ENCODE peak calls at places on chromosomes 13 and 19, in ten cellular contexts. One of them, this sample, is unnamed. For H3K4me1, the result is how much of the 10 kb centered on the place peaks cover.

GRCh38 chr19:30379841-30380610 is 7.8 kb downstream of the ZNF536 start:
- DNase-seq in fibroblast of lung: no peak
- DNase-seq in adrenal gland: peak
- DNase-seq in tibial nerve: no peak
- DNase-seq in body of pancreas: no peak
- DNase-seq in cardiac muscle cell: no peak
- DNase-seq in uterus: no peak
- DNase-seq in neuronal stem cell: no peak
- DNase-seq in NT2/D1: no peak
- DNase-seq in CD8-positive, alpha-beta memory T cell: no peak
- DNase-seq in this sample: no peak

GRCh38 chr13:61111529-61111928 is 304.1 kb downstream of the PCDH20 start:
- DNase-seq in cardiac muscle cell: no peak
- DNase-seq in NT2/D1: no peak
- DNase-seq in fibroblast of lung: no peak
- DNase-seq in CD8-positive, alpha-beta memory T cell: no peak
- DNase-seq in body of pancreas: no peak
- DNase-seq in tibial nerve: no peak
- DNase-seq in neuronal stem cell: no peak
- DNase-seq in uterus: no peak
- DNase-seq in adrenal gland: no peak
- DNase-seq in this sample: no peak

GRCh38 chr13:51118809-51119431 is 7.8 kb upstream of the C13orf42 start:
- DNase-seq in NT2/D1: no peak
- DNase-seq in cardiac muscle cell: no peak
- DNase-seq in body of pancreas: no peak
- DNase-seq in CD8-positive, alpha-beta memory T cell: no peak
- DNase-seq in adrenal gland: no peak
- DNase-seq in uterus: no peak
- DNase-seq in neuronal stem cell: no peak
- DNase-seq in fibroblast of lung: no peak
- DNase-seq in tibial nerve: no peak
- DNase-seq in this sample: no peak

GRCh38 chr19:14577885-14578427 is 4.9 kb upstream of the CLEC17A start:
- DNase-seq in CD8-positive, alpha-beta memory T cell: no peak
- DNase-seq in uterus: no peak
- DNase-seq in neuronal stem cell: no peak
- DNase-seq in cardiac muscle cell: no peak
- DNase-seq in NT2/D1: no peak
- DNase-seq in tibial nerve: no peak
- DNase-seq in fibroblast of lung: no peak
- DNase-seq in adrenal gland: no peak
- DNase-seq in body of pancreas: no peak
- DNase-seq in this sample: no peak

GRCh38 chr13:49256841-49257240 is 9.1 kb downstream of the CDADC1 start:
- DNase-seq in neuronal stem cell: no peak
- DNase-seq in uterus: no peak
- DNase-seq in fibroblast of lung: peak
- DNase-seq in adrenal gland: no peak
- DNase-seq in cardiac muscle cell: no peak
- DNase-seq in NT2/D1: no peak
- DNase-seq in CD8-positive, alpha-beta memory T cell: no peak
- DNase-seq in tibial nerve: no peak
- DNase-seq in body of pancreas: no peak
- DNase-seq in this sample: peak

GRCh38 chr19:1947651-1948209 is 6.8 kb downstream of the CSNK1G2 start:
- DNase-seq in cardiac muscle cell: no peak
- DNase-seq in adrenal gland: peak
- DNase-seq in CD8-positive, alpha-beta memory T cell: no peak
- DNase-seq in neuronal stem cell: no peak
- DNase-seq in body of pancreas: no peak
- DNase-seq in NT2/D1: no peak
- DNase-seq in fibroblast of lung: no peak
- DNase-seq in uterus: no peak
- DNase-seq in tibial nerve: no peak
- DNase-seq in this sample: no peak

GRCh38 chr19:18629166-18630088 is 7.4 kb upstream of the KLHL26 start:
- DNase-seq in fibroblast of lung: peak
- DNase-seq in cardiac muscle cell: no peak
- DNase-seq in uterus: peak
- DNase-seq in CD8-positive, alpha-beta memory T cell: no peak
- DNase-seq in neuronal stem cell: no peak
- DNase-seq in adrenal gland: peak
- DNase-seq in tibial nerve: peak
- DNase-seq in NT2/D1: no peak
- DNase-seq in body of pancreas: peak
- DNase-seq in this sample: peak

GRCh38 chr13:46605824-46606554 is 53.0 kb downstream of the LRCH1 start:
- DNase-seq in CD8-positive, alpha-beta memory T cell: no peak
- DNase-seq in body of pancreas: no peak
- DNase-seq in NT2/D1: no peak
- DNase-seq in tibial nerve: no peak
- DNase-seq in neuronal stem cell: no peak
- DNase-seq in cardiac muscle cell: no peak
- DNase-seq in adrenal gland: no peak
- DNase-seq in fibroblast of lung: no peak
- DNase-seq in uterus: no peak
- DNase-seq in this sample: no peak

GRCh38 chr13:79966502-79966901 is 374.4 kb downstream of the SPRY2 start:
- DNase-seq in tibial nerve: no peak
- DNase-seq in uterus: no peak
- DNase-seq in adrenal gland: no peak
- DNase-seq in CD8-positive, alpha-beta memory T cell: no peak
- DNase-seq in cardiac muscle cell: no peak
- DNase-seq in NT2/D1: peak
- DNase-seq in body of pancreas: no peak
- DNase-seq in neuronal stem cell: no peak
- DNase-seq in fibroblast of lung: no peak
- DNase-seq in this sample: peak

GRCh38 chr13:75818181-75819110 is 182.3 kb downstream of the LMO7 start:
- DNase-seq in uterus: no peak
- DNase-seq in cardiac muscle cell: no peak
- DNase-seq in tibial nerve: no peak
- DNase-seq in adrenal gland: no peak
- DNase-seq in fibroblast of lung: no peak
- DNase-seq in NT2/D1: no peak
- DNase-seq in neuronal stem cell: no peak
- DNase-seq in CD8-positive, alpha-beta memory T cell: no peak
- DNase-seq in body of pancreas: no peak
- DNase-seq in this sample: no peak

GRCh38 chr19:44587863-44588752 is 25.3 kb upstream of the IGSF23 start:
- DNase-seq in CD8-positive, alpha-beta memory T cell: no peak
- DNase-seq in fibroblast of lung: peak
- DNase-seq in body of pancreas: no peak
- DNase-seq in adrenal gland: no peak
- DNase-seq in cardiac muscle cell: no peak
- DNase-seq in tibial nerve: no peak
- DNase-seq in uterus: no peak
- DNase-seq in neuronal stem cell: no peak
- DNase-seq in NT2/D1: no peak
- DNase-seq in this sample: peak

GRCh38 chr19:16895467-16896097 is 6.8 kb downstream of the F2RL3 start:
- DNase-seq in NT2/D1: no peak
- DNase-seq in CD8-positive, alpha-beta memory T cell: no peak
- DNase-seq in body of pancreas: no peak
- DNase-seq in neuronal stem cell: peak
- DNase-seq in adrenal gland: no peak
- DNase-seq in tibial nerve: no peak
- DNase-seq in fibroblast of lung: peak
- DNase-seq in uterus: no peak
- DNase-seq in cardiac muscle cell: peak
- DNase-seq in this sample: peak

GRCh38 chr19:42596391-42597071 is 1.8 kb upstream of the CEACAM8 start:
- DNase-seq in tibial nerve: no peak
- DNase-seq in CD8-positive, alpha-beta memory T cell: no peak
- DNase-seq in neuronal stem cell: peak
- DNase-seq in cardiac muscle cell: peak
- DNase-seq in NT2/D1: peak
- DNase-seq in body of pancreas: peak
- DNase-seq in fibroblast of lung: peak
- DNase-seq in adrenal gland: peak
- DNase-seq in uterus: no peak
- DNase-seq in this sample: peak

GRCh38 chr13:79548886-79549285 is 67.9 kb downstream of the NDFIP2 start:
- DNase-seq in adrenal gland: no peak
- DNase-seq in tibial nerve: no peak
- DNase-seq in CD8-positive, alpha-beta memory T cell: no peak
- DNase-seq in NT2/D1: no peak
- DNase-seq in uterus: no peak
- DNase-seq in cardiac muscle cell: no peak
- DNase-seq in fibroblast of lung: peak
- DNase-seq in body of pancreas: no peak
- DNase-seq in neuronal stem cell: no peak
- DNase-seq in this sample: peak

GRCh38 chr13:43848250-43848649 is 31.3 kb downstream of the CCDC122 start:
- DNase-seq in CD8-positive, alpha-beta memory T cell: no peak
- DNase-seq in neuronal stem cell: no peak
- DNase-seq in fibroblast of lung: peak
- DNase-seq in tibial nerve: no peak
- DNase-seq in cardiac muscle cell: no peak
- DNase-seq in NT2/D1: no peak
- DNase-seq in body of pancreas: no peak
- DNase-seq in adrenal gland: no peak
- DNase-seq in uterus: no peak
- DNase-seq in this sample: peak

GRCh38 chr19:10138879-10139795 is 19.4 kb upstream of the EIF3G start:
- DNase-seq in cardiac muscle cell: no peak
- DNase-seq in adrenal gland: no peak
- DNase-seq in neuronal stem cell: no peak
- DNase-seq in tibial nerve: no peak
- DNase-seq in fibroblast of lung: no peak
- DNase-seq in uterus: no peak
- DNase-seq in CD8-positive, alpha-beta memory T cell: no peak
- DNase-seq in NT2/D1: no peak
- DNase-seq in body of pancreas: no peak
- DNase-seq in this sample: no peak
- H3K4me3 ChIP-seq in cardiac muscle cell: no peak
- H3K4me3 ChIP-seq in adrenal gland: no peak
- H3K4me3 ChIP-seq in neuronal stem cell: no peak
- H3K4me3 ChIP-seq in tibial nerve: no peak
- H3K4me3 ChIP-seq in fibroblast of lung: no peak
- H3K4me3 ChIP-seq in uterus: no peak
- H3K4me3 ChIP-seq in CD8-positive, alpha-beta memory T cell: no peak
- H3K4me3 ChIP-seq in NT2/D1: no peak
- H3K4me3 ChIP-seq in body of pancreas: no peak
- H3K4me3 ChIP-seq in this sample: no peak

GRCh38 chr13:110921695-110922094 is 6.8 kb upstream of the ANKRD10 start:
- DNase-seq in cardiac muscle cell: no peak
- DNase-seq in NT2/D1: no peak
- DNase-seq in adrenal gland: no peak
- DNase-seq in uterus: no peak
- DNase-seq in neuronal stem cell: no peak
- DNase-seq in fibroblast of lung: no peak
- DNase-seq in tibial nerve: no peak
- DNase-seq in CD8-positive, alpha-beta memory T cell: no peak
- DNase-seq in body of pancreas: no peak
- DNase-seq in this sample: no peak

GRCh38 chr13:110923777-110924638 is 9.1 kb upstream of the ANKRD10 start:
- DNase-seq in uterus: no peak
- DNase-seq in cardiac muscle cell: no peak
- DNase-seq in tibial nerve: no peak
- DNase-seq in CD8-positive, alpha-beta memory T cell: no peak
- DNase-seq in neuronal stem cell: no peak
- DNase-seq in NT2/D1: no peak
- DNase-seq in fibroblast of lung: no peak
- DNase-seq in body of pancreas: no peak
- DNase-seq in adrenal gland: no peak
- DNase-seq in this sample: no peak

GRCh38 chr13:110923086-110923485 is 8.2 kb upstream of the ANKRD10 start:
- DNase-seq in uterus: no peak
- DNase-seq in NT2/D1: no peak
- DNase-seq in cardiac muscle cell: no peak
- DNase-seq in tibial nerve: no peak
- DNase-seq in neuronal stem cell: no peak
- DNase-seq in fibroblast of lung: no peak
- DNase-seq in body of pancreas: no peak
- DNase-seq in adrenal gland: no peak
- DNase-seq in CD8-positive, alpha-beta memory T cell: no peak
- DNase-seq in this sample: no peak

GRCh38 chr13:110921209-110921608 is 6.3 kb upstream of the ANKRD10 start:
- DNase-seq in neuronal stem cell: no peak
- DNase-seq in adrenal gland: no peak
- DNase-seq in NT2/D1: no peak
- DNase-seq in cardiac muscle cell: no peak
- DNase-seq in body of pancreas: no peak
- DNase-seq in fibroblast of lung: no peak
- DNase-seq in uterus: no peak
- DNase-seq in CD8-positive, alpha-beta memory T cell: no peak
- DNase-seq in tibial nerve: no peak
- DNase-seq in this sample: no peak

DNA sequence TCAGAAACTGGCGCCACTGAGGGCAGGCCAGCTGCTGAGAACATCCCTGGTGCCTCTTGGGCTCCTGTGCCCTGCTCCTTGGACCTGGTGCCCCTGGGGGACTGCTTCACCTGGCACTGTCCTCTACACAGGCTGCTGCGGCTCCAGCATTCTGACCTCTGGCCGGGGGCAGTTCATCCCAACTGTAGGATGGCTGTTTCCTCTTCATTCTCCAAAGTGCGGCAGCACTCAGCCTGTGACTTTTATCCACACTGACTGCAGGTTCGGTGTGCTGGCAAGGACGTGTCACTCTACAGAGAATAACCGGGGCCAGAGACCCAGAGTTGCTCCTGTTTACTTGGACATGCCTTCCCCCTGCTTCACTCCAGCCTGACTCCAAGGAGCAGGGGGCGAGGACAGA is 7.6 kb upstream of the ANKRD10 start:
- DNase-seq in body of pancreas: no peak
- DNase-seq in cardiac muscle cell: no peak
- DNase-seq in tibial nerve: no peak
- DNase-seq in neuronal stem cell: no peak
- DNase-seq in NT2/D1: no peak
- DNase-seq in uterus: no peak
- DNase-seq in CD8-positive, alpha-beta memory T cell: no peak
- DNase-seq in adrenal gland: no peak
- DNase-seq in fibroblast of lung: no peak
- DNase-seq in this sample: no peak
- H3K4me1 ChIP-seq in body of pancreas: under half
- H3K4me1 ChIP-seq in cardiac muscle cell: under half
- H3K4me1 ChIP-seq in tibial nerve: under half
- H3K4me1 ChIP-seq in neuronal stem cell: under half
- H3K4me1 ChIP-seq in NT2/D1: under half
- H3K4me1 ChIP-seq in uterus: under half
- H3K4me1 ChIP-seq in CD8-positive, alpha-beta memory T cell: under half
- H3K4me1 ChIP-seq in adrenal gland: under half
- H3K4me1 ChIP-seq in fibroblast of lung: under half
- H3K4me1 ChIP-seq in this sample: under half

GRCh38 chr13:33052446-33052845 is 36.2 kb downstream of the KL start:
- DNase-seq in tibial nerve: no peak
- DNase-seq in neuronal stem cell: no peak
- DNase-seq in fibroblast of lung: peak
- DNase-seq in adrenal gland: no peak
- DNase-seq in body of pancreas: no peak
- DNase-seq in CD8-positive, alpha-beta memory T cell: no peak
- DNase-seq in NT2/D1: no peak
- DNase-seq in cardiac muscle cell: no peak
- DNase-seq in uterus: no peak
- DNase-seq in this sample: peak
- H3K4me3 ChIP-seq in tibial nerve: no peak
- H3K4me3 ChIP-seq in neuronal stem cell: no peak
- H3K4me3 ChIP-seq in fibroblast of lung: no peak
- H3K4me3 ChIP-seq in adrenal gland: no peak
- H3K4me3 ChIP-seq in body of pancreas: no peak
- H3K4me3 ChIP-seq in CD8-positive, alpha-beta memory T cell: no peak
- H3K4me3 ChIP-seq in NT2/D1: no peak
- H3K4me3 ChIP-seq in cardiac muscle cell: no peak
- H3K4me3 ChIP-seq in uterus: no peak
- H3K4me3 ChIP-seq in this sample: peak

GRCh38 chr19:5621311-5621944 is 1.1 kb downstream of the SAFB2 start:
- DNase-seq in body of pancreas: no peak
- DNase-seq in adrenal gland: peak
- DNase-seq in uterus: peak
- DNase-seq in CD8-positive, alpha-beta memory T cell: no peak
- DNase-seq in fibroblast of lung: no peak
- DNase-seq in tibial nerve: no peak
- DNase-seq in NT2/D1: no peak
- DNase-seq in neuronal stem cell: no peak
- DNase-seq in cardiac muscle cell: no peak
- DNase-seq in this sample: no peak
- H3K4me1 ChIP-seq in body of pancreas: half or more
- H3K4me1 ChIP-seq in adrenal gland: half or more
- H3K4me1 ChIP-seq in uterus: under half
- H3K4me1 ChIP-seq in CD8-positive, alpha-beta memory T cell: half or more
- H3K4me1 ChIP-seq in fibroblast of lung: under half
- H3K4me1 ChIP-seq in tibial nerve: under half
- H3K4me1 ChIP-seq in NT2/D1: under half
- H3K4me1 ChIP-seq in neuronal stem cell: under half
- H3K4me1 ChIP-seq in cardiac muscle cell: under half
- H3K4me1 ChIP-seq in this sample: under half

This sample was measured in adipocyte.